ENCODE peak calls at places on chromosomes 5 and 9, in eight cellular contexts. W is heart left ventricle, S is cardiac fibroblast, B is tibial nerve, R is breast epithelium, Q is AG04450, C is heart right ventricle, N is type B pancreatic cell. P is an unnamed sample.

GRCh38 chr9:136694163-136694864 is 7.1 kb upstream of the AGPAT2 start:
- DNase-seq in Q (no peak), C (peak), B (peak), S (peak), N (no peak), W (no peak), R (no peak), P (peak)

GRCh38 chr9:95286151-95286550 is 31.4 kb downstream of the FANCC start:
- DNase-seq in S (no peak), N (no peak), Q (no peak), C (no peak), R (no peak), W (no peak), B (no peak), P (no peak)

GRCh38 chr5:127101533-127101932 is 28.2 kb upstream of the C5orf63 start:
- DNase-seq in S (no peak), B (no peak), N (no peak), C (no peak), R (no peak), Q (no peak), W (no peak), P (no peak)

GRCh38 chr5:172364773-172365172 is 81.2 kb upstream of the UBTD2 start:
- DNase-seq in S (no peak), C (no peak), Q (no peak), R (no peak), W (no peak), B (no peak), N (no peak), P (no peak)

GRCh38 chr5:133130387-133131118 is 78.7 kb downstream of the HSPA4 start:
- DNase-seq in C (no peak), W (no peak), B (no peak), R (peak), N (no peak), S (peak), Q (no peak), P (no peak)

GRCh38 chr5:33843579-33843978 is 48.2 kb downstream of the ADAMTS12 start:
- DNase-seq in C (no peak), B (no peak), W (no peak), S (peak), N (no peak), R (no peak), Q (no peak), P (no peak)

GRCh38 chr5:8349855-8350254 is 480.9 kb downstream of the MTRR start:
- DNase-seq in B (no peak), S (no peak), Q (no peak), C (no peak), R (no peak), N (no peak), W (no peak), P (no peak)

GRCh38 chr5:153429734-153430133 is 60.7 kb upstream of the GRIA1 start:
- DNase-seq in R (no peak), S (no peak), W (no peak), B (no peak), C (no peak), Q (no peak), N (no peak), P (no peak)

GRCh38 chr9:23431459-23431858 is 394.6 kb downstream of the ELAVL2 start:
- DNase-seq in C (no peak), B (no peak), W (no peak), R (no peak), N (no peak), Q (no peak), S (no peak), P (no peak)

GRCh38 chr5:102777099-102777498 is 22.0 kb downstream of the PAM start:
- DNase-seq in N (no peak), B (no peak), S (no peak), R (no peak), Q (no peak), C (no peak), W (no peak), P (no peak)

GRCh38 chr5:88502179-88503064 is 233.8 kb upstream of the TMEM161B start:
- DNase-seq in C (no peak), W (no peak), R (no peak), B (no peak), S (peak), N (no peak), Q (no peak), P (no peak)

GRCh38 chr9:131528886-131529505 is 2.1 kb downstream of the UCK1 start:
- DNase-seq in B (no peak), N (no peak), S (no peak), R (no peak), C (no peak), Q (no peak), W (no peak), P (no peak)

GRCh38 chr9:131529597-131530545 is 1.2 kb downstream of the UCK1 start:
- DNase-seq in Q (no peak), R (no peak), S (no peak), N (no peak), B (no peak), C (no peak), W (no peak), P (peak)

GRCh38 chr9:131528186-131528585 is 2.9 kb downstream of the UCK1 start:
- DNase-seq in S (no peak), Q (no peak), B (no peak), W (no peak), R (no peak), N (no peak), C (no peak), P (no peak)

GRCh38 chr9:131530546-131530929 is 525 bp downstream of the UCK1 start:
- DNase-seq in C (peak), R (no peak), Q (no peak), W (no peak), S (peak), B (peak), N (no peak), P (peak)

DNA sequence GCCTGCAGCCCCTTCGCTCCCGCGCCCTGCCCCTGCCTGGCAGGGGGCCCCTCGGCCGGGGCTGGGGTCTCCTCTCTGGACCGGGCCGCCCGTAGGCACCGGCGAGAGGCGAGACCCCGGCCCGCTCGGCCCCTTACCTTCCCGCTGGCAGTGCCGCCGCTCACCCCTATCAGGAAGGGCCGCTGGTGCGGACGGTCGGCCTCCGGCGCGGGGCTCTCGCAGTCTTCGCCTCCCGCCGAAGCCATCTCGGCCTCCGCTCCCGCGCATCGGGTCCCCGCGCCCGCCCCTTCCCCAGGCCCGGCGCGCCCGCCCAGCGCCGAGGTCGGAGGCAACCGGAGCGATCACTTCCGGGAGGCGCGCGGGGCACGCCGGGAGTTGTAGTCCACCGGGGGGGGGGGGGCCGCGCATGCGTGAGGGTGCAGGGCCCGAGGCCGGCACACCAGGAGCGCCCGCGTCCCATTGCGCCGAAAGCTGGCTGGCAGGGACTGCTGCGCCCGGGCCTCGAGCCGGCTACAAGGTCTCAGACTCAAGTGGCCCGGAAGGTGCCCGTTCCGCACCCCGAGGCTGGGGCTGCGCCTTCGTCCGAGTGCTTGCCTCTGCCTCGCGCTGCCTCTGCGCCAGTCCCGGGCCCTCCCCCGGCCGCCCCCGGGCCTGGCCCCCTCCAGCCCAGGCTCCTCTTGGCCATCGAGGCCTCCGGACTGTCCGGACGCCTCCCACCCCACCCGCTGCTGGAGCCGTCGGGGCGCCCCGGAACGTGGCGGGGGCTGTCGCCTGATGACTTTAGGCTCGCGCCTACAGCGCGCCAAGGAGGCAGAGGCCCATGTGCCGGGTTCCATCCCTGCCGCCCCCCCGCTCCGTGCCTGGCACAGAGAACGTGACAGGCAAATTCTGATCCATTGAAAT is at the start of gene UCK1:
- DNase-seq in S (peak), R (peak), Q (peak), B (peak), W (peak), C (peak), N (peak), P (peak)
- TF ChIP-seq CTCF in S (no peak), R (no peak), Q (no peak), B (no peak), W (no peak), C (no peak), N (no peak), P (no peak)

DNA sequence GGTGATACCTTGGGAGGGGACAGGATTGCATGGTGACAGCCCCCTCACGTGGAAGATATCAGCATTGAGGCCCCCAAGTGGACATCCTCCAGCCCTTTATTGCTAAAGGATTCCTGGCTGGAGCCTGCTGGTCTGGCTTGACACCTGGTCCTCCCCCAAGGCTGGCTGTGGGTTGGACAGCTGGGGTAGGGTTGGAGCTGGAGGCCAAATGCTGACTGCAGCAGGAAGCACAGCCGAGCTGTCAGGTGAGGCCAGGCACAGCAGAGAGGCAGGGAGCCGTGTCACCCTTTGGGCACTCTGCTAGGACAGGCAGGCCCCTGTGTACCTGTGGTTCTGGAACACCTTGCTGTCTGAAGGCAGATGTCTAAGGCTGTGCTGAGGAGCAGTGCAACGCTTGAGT is 2.2 kb downstream of the CACFD1 start:
- DNase-seq in W (no peak), B (no peak), N (no peak), R (no peak), S (no peak), C (no peak), Q (no peak), P (no peak)
- TF ChIP-seq CTCF in W (no peak), B (no peak), N (no peak), R (no peak), S (no peak), C (no peak), Q (no peak), P (no peak)

GRCh38 chr5:36040651-36041536 is 25.8 kb downstream of the UGT3A2 start:
- DNase-seq in Q (no peak), W (no peak), C (no peak), R (no peak), B (no peak), N (no peak), S (no peak), P (no peak)

GRCh38 chr5:36035696-36036095 is 31.0 kb downstream of the UGT3A2 start:
- DNase-seq in S (no peak), N (no peak), Q (no peak), B (no peak), R (no peak), C (no peak), W (no peak), P (no peak)

GRCh38 chr5:36045895-36046294 is 20.8 kb downstream of the UGT3A2 start:
- DNase-seq in S (no peak), W (no peak), B (no peak), Q (no peak), N (no peak), C (no peak), R (no peak), P (no peak)

DNA sequence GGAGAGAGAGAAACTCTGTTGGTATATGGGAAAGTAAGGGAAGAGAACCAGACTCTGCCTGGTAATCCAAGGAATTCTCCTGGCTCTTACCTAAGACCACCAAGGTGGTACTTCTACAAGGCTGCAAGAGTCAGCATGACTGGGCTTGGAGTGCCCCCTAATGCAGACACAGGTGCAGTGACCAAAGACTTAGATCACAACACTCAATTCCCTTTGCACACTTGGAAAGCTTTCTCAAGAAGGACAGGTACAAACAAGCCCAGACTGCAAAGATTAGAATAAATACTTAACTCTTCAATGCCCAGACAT is 25.2 kb downstream of the UGT3A2 start:
- DNase-seq in S (no peak), W (no peak), R (no peak), C (no peak), Q (no peak), N (no peak), B (no peak), P (no peak)
- TF ChIP-seq CTCF in S (no peak), W (no peak), R (no peak), C (no peak), Q (no peak), N (no peak), B (no peak), P (peak)

GRCh38 chr9:122186301-122186700 is 26.6 kb downstream of the MORN5 start:
- DNase-seq in C (no peak), B (no peak), N (no peak), R (no peak), S (no peak), Q (no peak), W (no peak), P (no peak)
- TF ChIP-seq CTCF in C (no peak), B (no peak), N (no peak), R (no peak), S (no peak), Q (no peak), W (no peak), P (no peak)

GRCh38 chr9:77449177-77450092 is 198.7 kb downstream of the GNA14 start:
- DNase-seq in S (peak), B (no peak), W (peak), C (no peak), Q (no peak), R (no peak), N (no peak), P (no peak)
- TF ChIP-seq CTCF in S (no peak), B (no peak), W (no peak), C (no peak), Q (peak), R (no peak), N (peak), P (no peak)

DNA sequence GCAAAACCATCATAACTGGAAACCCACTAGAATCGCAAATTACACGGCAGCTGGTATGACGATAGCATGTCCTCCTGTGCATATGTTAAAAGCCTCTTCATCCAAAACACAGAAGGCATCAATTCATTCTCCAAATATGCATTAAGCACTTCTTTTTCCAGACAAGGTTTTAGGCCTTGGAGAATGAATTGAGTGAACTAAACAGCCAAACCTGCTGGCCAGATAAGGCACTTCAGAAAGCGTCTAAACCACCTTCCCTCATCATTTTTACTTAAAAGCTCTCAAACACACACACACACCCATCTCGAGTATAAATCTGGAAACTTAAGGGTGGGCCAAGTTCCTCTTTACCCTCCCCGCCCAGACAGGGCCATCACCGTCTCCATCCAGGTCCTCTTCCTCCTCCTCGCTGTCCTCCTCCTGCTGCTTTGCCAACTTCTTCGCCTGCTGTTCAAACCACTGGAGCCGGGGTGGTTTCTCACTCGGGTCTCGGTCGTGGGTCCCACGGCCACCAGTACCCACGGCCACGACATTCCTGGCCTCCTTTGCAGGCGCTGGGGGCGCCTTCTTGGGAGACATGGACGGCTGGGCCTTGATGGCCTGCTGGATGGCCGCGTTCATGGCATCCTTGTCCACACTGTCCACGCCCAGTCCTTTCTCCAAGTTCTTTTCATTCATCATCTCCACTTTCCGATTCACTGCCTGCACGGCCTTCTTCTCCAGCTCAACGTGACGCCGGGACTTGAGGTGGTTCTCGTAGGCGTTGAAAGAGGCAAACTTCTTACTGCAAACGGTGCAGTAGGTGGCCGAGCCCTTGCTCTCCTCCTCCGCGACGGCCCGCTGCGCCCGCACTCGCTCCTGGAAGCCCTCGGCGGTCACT is 696 bp downstream of the ZNF622 start:
- DNase-seq in R (no peak), C (no peak), Q (no peak), S (no peak), N (no peak), W (no peak), B (no peak), P (no peak)
- TF ChIP-seq CTCF in R (no peak), C (no peak), Q (peak), S (peak), N (peak), W (no peak), B (no peak), P (no peak)

GRCh38 chr9:3750311-3750710 is 224.5 kb upstream of the RFX3 start:
- DNase-seq in N (no peak), R (no peak), B (no peak), S (no peak), Q (no peak), W (no peak), C (no peak), P (no peak)

GRCh38 chr9:3746296-3747275 is 220.8 kb upstream of the RFX3 start:
- DNase-seq in B (no peak), R (no peak), C (no peak), N (no peak), S (peak), W (no peak), Q (peak), P (no peak)

GRCh38 chr9:3756071-3756470 is 230.3 kb upstream of the RFX3 start:
- DNase-seq in Q (no peak), C (no peak), R (no peak), N (no peak), W (no peak), S (no peak), B (no peak), P (no peak)

GRCh38 chr9:3751125-3751758 is 225.4 kb upstream of the RFX3 start:
- DNase-seq in Q (no peak), W (no peak), C (no peak), R (no peak), B (no peak), N (no peak), S (peak), P (no peak)
- TF ChIP-seq CTCF in Q (no peak), W (no peak), C (no peak), R (no peak), B (no peak), N (no peak), S (no peak), P (no peak)

DNA sequence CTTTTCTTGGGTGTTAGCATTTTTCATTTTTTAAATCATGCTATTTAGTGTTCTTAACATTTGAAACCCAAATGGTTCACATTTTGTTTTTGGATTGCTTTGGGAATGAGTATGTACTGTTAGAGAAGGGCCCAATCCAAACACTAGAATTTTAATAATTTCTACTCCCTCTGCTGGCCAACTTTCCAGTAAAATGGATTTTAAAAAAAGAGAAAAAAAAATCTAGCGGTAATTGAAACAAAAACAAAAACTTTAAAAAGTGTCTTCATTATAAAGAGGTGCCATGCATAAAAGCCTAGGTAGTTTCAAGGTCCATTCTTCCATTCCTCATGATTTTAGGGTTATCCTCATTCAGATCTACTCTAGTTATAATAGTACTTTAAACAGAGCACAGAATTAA is 32.1 kb upstream of the RICTOR start:
- DNase-seq in S (peak), B (no peak), Q (no peak), W (no peak), C (no peak), N (no peak), R (no peak), P (no peak)
- TF ChIP-seq CTCF in S (peak), B (no peak), Q (peak), W (no peak), C (no peak), N (peak), R (no peak), P (peak)

GRCh38 chr5:140113699-140114263 is at the start of gene PURA:
- DNase-seq in N (peak), S (peak), R (peak), C (peak), W (peak), B (peak), Q (peak), P (peak)
- TF ChIP-seq CTCF in N (peak), S (no peak), R (no peak), C (no peak), W (peak), B (peak), Q (no peak), P (no peak)

GRCh38 chr5:96714951-96715451 is 52.8 kb downstream of the CAST start:
- DNase-seq in N (no peak), S (peak), W (peak), C (peak), B (peak), Q (peak), R (no peak), P (no peak)
- TF ChIP-seq CTCF in N (no peak), S (no peak), W (no peak), C (no peak), B (no peak), Q (no peak), R (no peak), P (no peak)

P was measured in D721Med.